ENCODE peak calls at places on chromosomes 5 and 9, in six cellular contexts. X, Y, B, P, R and Z are unnamed samples.

GRCh38 chr9:17318821-17319320 is 184.0 kb downstream of the CNTLN start:
- DNase-seq in R (no peak), Y (peak; percentile 15), B (no peak), P (no peak), X (peak; percentile 38), Z (peak; percentile 77)

GRCh38 chr9:27179245-27179870 is 70.3 kb downstream of the TEK start:
- DNase-seq in X (no peak), P (no peak), B (no peak), Y (peak; percentile 58), R (no peak), Z (peak; percentile 61)

GRCh38 chr9:89436963-89437625 is 60.8 kb downstream of the SEMA4D start:
- DNase-seq in X (no peak), R (peak; percentile 85), P (peak; percentile 82), B (no peak), Y (no peak), Z (no peak)

GRCh38 chr5:80978772-80979317 is 18.7 kb downstream of the RASGRF2 start:
- DNase-seq in R (no peak), Y (no peak), B (no peak), X (no peak), P (no peak), Z (no peak)

GRCh38 chr5:53037141-53037859 is 48.1 kb downstream of the ITGA2 start:
- DNase-seq in R (no peak), P (no peak), X (peak; percentile 80), Y (peak; percentile 80), B (no peak), Z (peak; percentile 89)

GRCh38 chr9:11431490-11431889 is 818.7 kb upstream of the PTPRD start:
- DNase-seq in B (no peak), P (no peak), R (no peak), Y (no peak), X (no peak), Z (no peak)

GRCh38 chr9:124307379-124308030 is 49.8 kb downstream of the NEK6 start:
- DNase-seq in B (no peak), X (no peak), P (no peak), Y (no peak), R (no peak), Z (no peak)

GRCh38 chr5:37724395-37725125 is 115.3 kb downstream of the GDNF start:
- DNase-seq in B (no peak), X (peak; percentile 76), Y (peak; percentile 69), P (no peak), R (no peak), Z (peak; percentile 22)

GRCh38 chr9:89008346-89009048 is 17.2 kb downstream of the S1PR3 start:
- DNase-seq in X (no peak), R (no peak), Y (no peak), P (peak; percentile 49), B (no peak), Z (no peak)

GRCh38 chr5:97231025-97231636 is 48.1 kb upstream of the RIOK2 start:
- DNase-seq in X (peak; percentile 83), P (no peak), R (peak; percentile 18), B (peak; percentile 46), Y (peak; percentile 58), Z (peak; percentile 84)

GRCh38 chr5:113447651-113448050 is 12.9 kb upstream of the TSSK1B start:
- DNase-seq in P (no peak), R (no peak), X (peak; percentile 4), B (no peak), Y (no peak), Z (no peak)

GRCh38 chr5:130282044-130282443 is 377.8 kb downstream of the CHSY3 start:
- DNase-seq in B (no peak), R (no peak), X (peak; percentile 54), Y (peak; percentile 79), P (no peak), Z (peak; percentile 23)

GRCh38 chr5:171747061-171747859 is 38.4 kb upstream of the SMIM23 start:
- DNase-seq in B (no peak), Y (no peak), P (no peak), X (no peak), R (no peak), Z (no peak)

GRCh38 chr9:134225186-134225585 is 60.8 kb upstream of the RNU6ATAC start:
- DNase-seq in R (no peak), X (no peak), B (no peak), P (peak; percentile 59), Y (no peak), Z (no peak)